ENCODE peak calls at places on chromosomes 3 and 15, in nine cellular contexts. S, P, X, Y, H, A, Z, T and V are unnamed samples.
A peak's percentile ranks its signal among the peaks of the same experiment; 100 is the strongest.

GRCh38 chr3:55826731-55827496 is 339.8 kb upstream of the WNT5A start:
- DNase-seq in Z (no peak), P (no peak), T (no peak), H (no peak), A (no peak), Y (no peak), X (no peak), S (no peak), V (no peak)

GRCh38 chr15:77025471-77025901 is 30.6 kb downstream of the PSTPIP1 start:
- DNase-seq in H (no peak), T (no peak), Y (no peak), S (no peak), X (no peak), A (peak; percentile 17), P (no peak), Z (no peak), V (no peak)

GRCh38 chr3:34886443-34886842 is 752.9 kb upstream of the ARPP21 start:
- DNase-seq in H (no peak), Y (no peak), X (no peak), P (no peak), A (no peak), Z (no peak), S (no peak), T (peak; percentile 17), V (no peak)

GRCh38 chr3:8443829-8444791 is 57.5 kb upstream of the LMCD1 start:
- DNase-seq in Y (peak; percentile 99), X (peak; percentile 99), A (no peak), S (peak; percentile 69), Z (peak; percentile 100), T (peak; percentile 39), P (peak; percentile 92), H (no peak), V (no peak)

GRCh38 chr3:53196575-53197407 is 35.8 kb downstream of the PRKCD start:
- DNase-seq in S (no peak), X (peak; percentile 68), T (peak; percentile 93), P (no peak), A (peak; percentile 50), H (peak; percentile 53), Z (peak; percentile 64), Y (peak; percentile 39), V (no peak)

GRCh38 chr3:127888564-127889107 is 26.4 kb upstream of the KBTBD12 start:
- DNase-seq in X (no peak), Z (no peak), P (no peak), A (no peak), T (peak; percentile 30), H (no peak), S (no peak), Y (peak; percentile 75), V (no peak)

GRCh38 chr3:43691120-43692002 is 623 bp downstream of the ABHD5 start:
- DNase-seq in H (no peak), Z (peak; percentile 19), X (peak; percentile 88), S (peak; percentile 50), A (peak; percentile 73), Y (peak; percentile 90), P (peak; percentile 70), T (peak; percentile 91), V (peak; percentile 34)

GRCh38 chr3:10432931-10433330 is 72.5 kb downstream of the ATP2B2 start:
- DNase-seq in H (no peak), T (no peak), Y (no peak), A (no peak), S (no peak), Z (no peak), X (no peak), P (no peak), V (no peak)

GRCh38 chr3:128426128-128426921 is 40.4 kb downstream of the DNAJB8 start:
- DNase-seq in A (peak; percentile 80), Y (peak; percentile 53), P (peak; percentile 61), X (peak; percentile 45), Z (peak; percentile 66), S (no peak), H (peak; percentile 79), T (peak; percentile 59), V (no peak)

GRCh38 chr3:127770671-127771370 is 51.5 kb downstream of the MGLL start:
- DNase-seq in X (no peak), Y (peak; percentile 39), Z (no peak), S (peak; percentile 68), T (no peak), A (no peak), P (no peak), H (no peak), V (no peak)

GRCh38 chr15:90596943-90597342 is 67.2 kb downstream of the CRTC3 start:
- DNase-seq in H (no peak), T (no peak), P (no peak), X (no peak), A (no peak), Y (no peak), S (no peak), Z (no peak), V (peak; percentile 76)

GRCh38 chr15:42955518-42955917 is 34.9 kb upstream of the TTBK2 start:
- DNase-seq in P (no peak), T (no peak), A (no peak), Y (no peak), X (no peak), Z (no peak), S (no peak), H (no peak), V (no peak)

GRCh38 chr3:141426404-141427034 is 58.2 kb downstream of the ZBTB38 start:
- DNase-seq in P (no peak), S (no peak), Z (peak; percentile 78), A (no peak), X (peak; percentile 90), H (no peak), T (peak; percentile 94), Y (peak; percentile 94), V (no peak)

GRCh38 chr3:53921296-53921695 is 29.6 kb upstream of the SELENOK start:
- DNase-seq in X (peak; percentile 44), Z (peak; percentile 6), Y (no peak), H (no peak), S (no peak), P (no peak), T (no peak), A (no peak), V (no peak)

GRCh38 chr15:48086162-48086561 is 34.6 kb upstream of the SLC24A5 start:
- DNase-seq in A (no peak), H (no peak), Z (no peak), P (no peak), T (no peak), Y (no peak), X (no peak), S (no peak), V (no peak)

GRCh38 chr15:76149291-76149910 is 89.6 kb downstream of the TMEM266 start:
- DNase-seq in H (no peak), X (no peak), Z (no peak), Y (no peak), T (no peak), A (no peak), S (no peak), P (no peak), V (no peak)

GRCh38 chr3:113594066-113594465 is 61.7 kb downstream of the SIDT1 start:
- DNase-seq in Z (no peak), T (no peak), A (no peak), S (no peak), Y (no peak), H (no peak), X (peak; percentile 50), P (no peak), V (no peak)

GRCh38 chr3:194536883-194537637 is 50.3 kb upstream of the ATP13A3 start:
- DNase-seq in X (peak; percentile 98), T (no peak), A (no peak), S (peak; percentile 80), P (peak; percentile 84), H (no peak), Y (peak; percentile 79), Z (peak; percentile 63), V (no peak)

GRCh38 chr3:43752908-43753307 is 62.2 kb downstream of the ABHD5 start:
- DNase-seq in H (no peak), T (no peak), S (no peak), Z (no peak), X (no peak), Y (no peak), A (no peak), P (no peak), V (no peak)

GRCh38 chr15:49908571-49909295 is 210.3 kb downstream of the ATP8B4 start:
- DNase-seq in Y (no peak), A (no peak), H (no peak), X (no peak), S (no peak), P (no peak), T (no peak), Z (no peak), V (no peak)

GRCh38 chr15:89599021-89599420 is 23.8 kb downstream of the TICRR start:
- DNase-seq in T (no peak), X (no peak), Y (no peak), A (no peak), H (no peak), S (no peak), P (no peak), Z (no peak), V (no peak)

GRCh38 chr3:41794748-41795589 is 166.9 kb downstream of the ULK4 start:
- DNase-seq in A (no peak), P (no peak), T (no peak), Y (no peak), H (no peak), S (no peak), Z (no peak), X (no peak), V (no peak)

GRCh38 chr3:150082898-150083652 is 112.4 kb upstream of the PFN2 start:
- DNase-seq in Z (no peak), X (no peak), S (no peak), A (no peak), H (no peak), T (no peak), Y (no peak), P (no peak), V (no peak)

GRCh38 chr3:168511428-168512014 is 415.8 kb upstream of the GOLIM4 start:
- DNase-seq in H (no peak), A (no peak), T (no peak), Y (no peak), X (peak; percentile 32), S (peak; percentile 16), Z (peak; percentile 53), P (no peak), V (no peak)

GRCh38 chr3:52253314-52254260 is 8.0 kb downstream of the PPM1M start:
- DNase-seq in Y (peak; percentile 75), P (no peak), A (peak; percentile 85), S (no peak), T (no peak), H (peak; percentile 61), Z (peak; percentile 68), X (peak; percentile 55), V (peak; percentile 52)

GRCh38 chr3:71129611-71130515 is 453.7 kb downstream of the FOXP1 start:
- DNase-seq in X (no peak), Z (peak; percentile 82), Y (no peak), S (no peak), H (no peak), P (no peak), A (peak; percentile 45), T (no peak), V (no peak)

GRCh38 chr3:195110647-195111321 is 160.2 kb downstream of the XXYLT1 start:
- DNase-seq in Y (peak; percentile 50), A (no peak), P (no peak), S (no peak), X (no peak), Z (no peak), T (no peak), H (no peak), V (no peak)

GRCh38 chr15:68829068-68829467 is 8.4 kb upstream of the ANP32A start:
- DNase-seq in T (no peak), Y (peak; percentile 29), Z (peak; percentile 74), A (no peak), S (no peak), X (peak; percentile 65), P (no peak), H (no peak), V (peak; percentile 17)

GRCh38 chr3:24838533-24838932 is 343.9 kb upstream of the THRB start:
- DNase-seq in H (no peak), T (no peak), A (no peak), X (no peak), Y (no peak), S (no peak), Z (no peak), P (no peak), V (no peak)

GRCh38 chr3:36653095-36653494 is 111.3 kb downstream of the DCLK3 start:
- DNase-seq in T (no peak), Y (no peak), A (no peak), P (peak; percentile 7), S (no peak), X (no peak), Z (no peak), H (no peak), V (no peak)

GRCh38 chr3:51630513-51630912 is 40.5 kb upstream of the TEX264 start:
- DNase-seq in T (no peak), H (no peak), P (no peak), S (no peak), A (no peak), Y (no peak), Z (no peak), X (no peak), V (no peak)